ENCODE peak calls at places on chromosome 18, in four cellular contexts. Z, C, W and N are unnamed samples. For H3K4me1, the result is how much of the 10 kb centered on the place peaks cover.

GRCh38 chr18:73691118-73691517 is 456.5 kb downstream of the FBXO15 start:
- DNase-seq in Z (no peak), C (no peak), W (peak), N (no peak)

GRCh38 chr18:67783215-67783946 is 266.9 kb upstream of the DSEL start:
- DNase-seq in Z (no peak), C (no peak), W (peak), N (no peak)

GRCh38 chr18:27967938-27968803 is 208.8 kb downstream of the CDH2 start:
- DNase-seq in Z (no peak), C (no peak), W (no peak), N (no peak)

GRCh38 chr18:79481041-79481790 is 85.5 kb downstream of the NFATC1 start:
- DNase-seq in Z (peak), C (no peak), W (no peak), N (no peak)

GRCh38 chr18:52288403-52289004 is 51.5 kb upstream of the DCC start:
- DNase-seq in Z (no peak), C (peak), W (no peak), N (peak)

GRCh38 chr18:9951022-9951859 is 37.4 kb downstream of the VAPA start:
- DNase-seq in Z (no peak), C (peak), W (peak), N (peak)

GRCh38 chr18:79400591-79401381 is 5.1 kb downstream of the NFATC1 start:
- DNase-seq in Z (peak), C (no peak), W (peak), N (no peak)

GRCh38 chr18:28080876-28081300 is 96.0 kb downstream of the CDH2 start:
- DNase-seq in Z (no peak), C (no peak), W (no peak), N (no peak)

GRCh38 chr18:42038936-42039335 is 83.9 kb downstream of the PIK3C3 start:
- DNase-seq in Z (no peak), C (no peak), W (peak), N (no peak)

GRCh38 chr18:79367480-79367879 is 28.2 kb upstream of the NFATC1 start:
- DNase-seq in Z (no peak), C (no peak), W (no peak), N (no peak)

GRCh38 chr18:36672437-36673344 is 156.1 kb downstream of the TPGS2 start:
- DNase-seq in Z (no peak), C (peak), W (no peak), N (no peak)

GRCh38 chr18:5238371-5238758 is 41.3 kb upstream of the AKAIN1 start:
- DNase-seq in Z (peak), C (peak), W (no peak), N (peak)

GRCh38 chr18:73552171-73552570 is 595.5 kb downstream of the FBXO15 start:
- DNase-seq in Z (no peak), C (no peak), W (no peak), N (no peak)

GRCh38 chr18:80104364-80104779 is 4.7 kb upstream of the ADNP2 start:
- DNase-seq in Z (no peak), C (no peak), W (no peak), N (no peak)

GRCh38 chr18:356763-357162 is 88.9 kb upstream of the THOC1 start:
- DNase-seq in Z (no peak), C (no peak), W (no peak), N (no peak)

GRCh38 chr18:33578371-33579146 is 540 bp downstream of the ASXL3 start:
- DNase-seq in Z (peak), C (peak), W (no peak), N (no peak)

GRCh38 chr18:42364042-42364441 is 409.0 kb downstream of the PIK3C3 start:
- DNase-seq in Z (no peak), C (no peak), W (no peak), N (no peak)

GRCh38 chr18:63844254-63844653 is 43.3 kb upstream of the SERPINB2 start:
- DNase-seq in Z (no peak), C (no peak), W (peak), N (no peak)

GRCh38 chr18:35500113-35500512 is 2.4 kb upstream of the INO80C start:
- DNase-seq in Z (no peak), C (no peak), W (no peak), N (no peak)

GRCh38 chr18:45805551-45805950 is 19.9 kb upstream of the SIGLEC15 start:
- DNase-seq in Z (no peak), C (no peak), W (no peak), N (no peak)

GRCh38 chr18:37270046-37270665 is 295.4 kb downstream of the CELF4 start:
- DNase-seq in Z (no peak), C (no peak), W (peak), N (no peak)

GRCh38 chr18:65409266-65409665 is 341.5 kb upstream of the CDH7 start:
- DNase-seq in Z (no peak), C (no peak), W (no peak), N (no peak)

GRCh38 chr18:46641917-46642316 is 15.1 kb downstream of the LOXHD1 start:
- DNase-seq in Z (no peak), C (no peak), W (no peak), N (no peak)

GRCh38 chr18:3002766-3003165 is 10.2 kb downstream of the LPIN2 start:
- DNase-seq in Z (no peak), C (no peak), W (no peak), N (no peak)

GRCh38 chr18:25786778-25787177 is 303.6 kb downstream of the SS18 start:
- DNase-seq in Z (no peak), C (no peak), W (no peak), N (no peak)

GRCh38 chr18:35282353-35282752 is 7.7 kb downstream of the ZSCAN30 start:
- DNase-seq in Z (no peak), C (no peak), W (peak), N (no peak)

GRCh38 chr18:42649636-42650035 is 465.8 kb downstream of the RIT2 start:
- DNase-seq in Z (no peak), C (no peak), W (peak), N (no peak)

GRCh38 chr18:354003-354402 is 86.2 kb upstream of the THOC1 start:
- DNase-seq in Z (no peak), C (no peak), W (no peak), N (no peak)

GRCh38 chr18:31102020-31102684 is at the start of gene DSC2:
- DNase-seq in Z (peak), C (peak), W (no peak), N (peak)

GRCh38 chr18:37529863-37530262 is 35.7 kb downstream of the CELF4 start:
- DNase-seq in Z (no peak), C (no peak), W (no peak), N (no peak)

GRCh38 chr18:43982582-43982981 is 698.1 kb upstream of the SETBP1 start:
- DNase-seq in Z (no peak), C (no peak), W (no peak), N (no peak)

GRCh38 chr18:35005963-35006577 is 35.1 kb upstream of the MAPRE2 start:
- DNase-seq in Z (no peak), C (no peak), W (peak), N (peak)

GRCh38 chr18:45227004-45227403 is 388.3 kb upstream of the SLC14A2 start:
- DNase-seq in Z (no peak), C (no peak), W (no peak), N (no peak)

GRCh38 chr18:72128649-72129048 is 415.5 kb downstream of the CBLN2 start:
- DNase-seq in Z (no peak), C (no peak), W (no peak), N (no peak)

GRCh38 chr18:73715228-73715670 is 432.4 kb downstream of the FBXO15 start:
- DNase-seq in Z (no peak), C (no peak), W (no peak), N (no peak)

GRCh38 chr18:32383040-32383819 is 87.5 kb downstream of the GAREM1 start:
- DNase-seq in Z (no peak), C (no peak), W (peak), N (no peak)

GRCh38 chr18:9488535-9488934 is 13.2 kb downstream of the RALBP1 start:
- DNase-seq in Z (no peak), C (no peak), W (no peak), N (no peak)

GRCh38 chr18:79617521-79618500 is 61.8 kb upstream of the CTDP1 start:
- DNase-seq in Z (peak), C (no peak), W (no peak), N (no peak)

DNA sequence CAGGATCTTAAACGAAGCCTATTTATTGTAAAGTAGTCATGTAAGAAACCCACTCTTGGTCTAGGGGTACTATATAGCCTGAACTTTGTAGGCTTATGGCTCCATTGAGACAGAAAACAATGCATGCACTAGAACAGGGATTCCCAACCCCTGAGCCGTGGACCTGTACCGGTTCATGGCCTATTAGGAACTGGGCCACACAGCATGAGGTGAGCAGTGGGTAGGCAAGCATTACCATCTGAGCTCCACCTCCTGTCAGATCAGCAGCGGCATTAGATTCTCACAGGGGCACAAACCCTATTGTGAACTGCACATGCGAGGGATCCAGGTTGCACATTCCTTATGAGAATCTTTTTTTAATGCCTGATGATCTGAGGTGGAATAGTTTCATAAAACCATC is 59.2 kb downstream of the ROCK1 start:
- DNase-seq in Z (no peak), C (no peak), W (no peak), N (no peak)
- H3K4me1 ChIP-seq in Z (half or more), C (under half), W (under half), N (under half)

GRCh38 chr18:58792086-58792485 is 72.6 kb upstream of the ZNF532 start:
- DNase-seq in Z (no peak), C (peak), W (no peak), N (no peak)

GRCh38 chr18:58787750-58788149 is 76.9 kb upstream of the ZNF532 start:
- DNase-seq in Z (no peak), C (no peak), W (no peak), N (no peak)

GRCh38 chr18:58788470-58788869 is 76.2 kb upstream of the ZNF532 start:
- DNase-seq in Z (no peak), C (no peak), W (no peak), N (no peak)

GRCh38 chr18:58789856-58790255 is 74.8 kb upstream of the ZNF532 start:
- DNase-seq in Z (no peak), C (no peak), W (no peak), N (no peak)

GRCh38 chr18:58788971-58789797 is 75.5 kb upstream of the ZNF532 start:
- DNase-seq in Z (no peak), C (no peak), W (peak), N (no peak)
- TF ChIP-seq POLR2AphosphoS5 in Z (no peak), C (no peak), W (peak), N (no peak)

GRCh38 chr18:11995445-11996189 is 14.3 kb downstream of the IMPA2 start:
- DNase-seq in Z (peak), C (peak), W (peak), N (peak)

GRCh38 chr18:11993264-11993916 is 12.1 kb downstream of the IMPA2 start:
- DNase-seq in Z (peak), C (no peak), W (no peak), N (no peak)

GRCh38 chr18:11994708-11995444 is 13.6 kb downstream of the IMPA2 start:
- DNase-seq in Z (peak), C (no peak), W (no peak), N (no peak)

GRCh38 chr18:11996190-11996754 is 15.0 kb downstream of the IMPA2 start:
- DNase-seq in Z (peak), C (no peak), W (no peak), N (no peak)

GRCh38 chr18:11994346-11994707 is 13.0 kb downstream of the IMPA2 start:
- DNase-seq in Z (peak), C (peak), W (no peak), N (no peak)
- H3K4me1 ChIP-seq in Z (under half), C (under half), W (under half), N (under half)

GRCh38 chr18:70501358-70501757 is 212.5 kb downstream of the SOCS6 start:
- DNase-seq in Z (no peak), C (no peak), W (no peak), N (no peak)
- TF ChIP-seq POLR2AphosphoS5 in Z (no peak), C (no peak), W (no peak), N (no peak)

DNA sequence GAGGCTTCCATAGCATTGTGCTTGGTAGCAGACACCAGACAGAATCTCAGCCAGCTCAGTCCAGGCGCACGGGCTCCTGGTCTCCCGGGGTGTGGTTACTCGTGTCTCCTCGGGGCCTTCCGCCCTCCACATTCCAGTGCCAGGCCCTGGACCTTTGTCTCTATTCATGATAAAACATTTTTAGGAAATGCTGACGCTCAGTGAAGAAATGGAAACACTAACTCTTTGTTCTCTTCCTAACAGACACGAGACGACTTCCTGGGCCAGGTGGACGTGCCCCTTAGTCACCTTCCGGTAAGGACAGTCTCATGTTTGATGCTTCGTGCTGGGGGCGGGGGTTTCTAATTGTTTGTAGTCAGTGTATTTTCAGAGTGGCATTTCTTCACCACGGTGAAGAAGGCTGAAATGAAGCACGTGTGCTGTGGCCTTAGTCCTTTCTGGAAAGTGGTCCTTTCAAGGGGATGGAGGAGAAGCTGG is 271.8 kb downstream of the NEDD4L start:
- DNase-seq in Z (no peak), C (peak), W (peak), N (no peak)
- H3K4me1 ChIP-seq in Z (under half), C (under half), W (under half), N (under half)

GRCh38 chr18:7601249-7601620 is 34.1 kb downstream of the PTPRM start:
- DNase-seq in Z (no peak), C (no peak), W (peak), N (no peak)
- TF ChIP-seq POLR2AphosphoS5 in Z (no peak), C (no peak), W (no peak), N (no peak)

GRCh38 chr18:49021433-49022129 is 70.8 kb upstream of the SMAD7 start:
- DNase-seq in Z (peak), C (peak), W (peak), N (peak)

GRCh38 chr18:49021076-49021432 is 70.3 kb upstream of the SMAD7 start:
- DNase-seq in Z (peak), C (no peak), W (no peak), N (no peak)

GRCh38 chr18:49023938-49024341 is 73.2 kb upstream of the SMAD7 start:
- DNase-seq in Z (peak), C (no peak), W (no peak), N (no peak)

GRCh38 chr18:49023281-49023937 is 72.6 kb upstream of the SMAD7 start:
- DNase-seq in Z (peak), C (peak), W (no peak), N (no peak)

DNA sequence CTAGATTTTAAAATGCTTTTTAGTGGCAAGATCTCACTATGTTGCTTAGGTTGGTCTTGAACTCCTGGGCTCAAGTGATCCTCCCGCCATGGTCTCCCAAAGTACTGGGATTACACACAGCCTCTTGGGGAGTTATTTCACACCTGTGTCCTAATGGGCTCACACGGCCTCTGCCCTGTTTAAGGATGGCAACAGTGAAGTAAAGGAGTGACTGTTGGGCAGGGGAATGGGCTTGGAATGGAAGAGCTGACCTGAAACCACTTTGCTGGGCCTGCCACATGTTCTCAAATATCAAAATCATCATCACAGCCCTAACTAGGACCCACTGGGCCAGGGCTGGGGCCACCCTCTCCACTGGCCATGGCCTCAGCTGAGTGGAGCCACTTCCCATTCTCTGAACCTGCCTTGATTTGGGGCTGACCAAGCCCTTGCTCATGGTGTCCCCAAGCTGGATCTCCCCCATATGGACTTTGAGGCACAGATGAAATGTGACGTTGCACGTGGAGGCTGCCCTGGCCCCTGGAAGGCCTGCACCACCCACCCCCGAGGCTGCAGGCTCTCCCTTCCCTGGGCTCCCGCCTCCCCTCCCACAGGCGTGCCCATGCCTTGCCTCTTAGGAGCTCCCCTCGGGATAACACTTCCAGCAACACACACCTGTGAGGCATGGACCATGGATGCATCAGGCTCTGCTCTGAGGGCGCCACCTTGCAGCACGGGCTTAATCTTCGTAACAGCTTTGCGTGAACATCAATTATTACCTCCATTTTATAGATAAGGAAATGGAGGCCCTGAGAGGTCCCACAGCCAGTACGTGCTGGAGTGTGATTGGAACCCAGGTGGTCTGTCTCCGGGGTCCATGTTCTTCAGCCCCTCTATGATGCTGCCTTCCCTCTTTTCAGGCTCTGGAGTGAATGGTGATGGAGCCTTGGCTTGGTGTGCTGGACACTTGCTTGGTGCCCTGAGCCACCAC is 71.8 kb upstream of the SMAD7 start:
- DNase-seq in Z (peak), C (peak), W (no peak), N (no peak)
- H3K4me1 ChIP-seq in Z (under half), C (under half), W (under half), N (under half)

GRCh38 chr18:55903911-55904310 is 315.9 kb upstream of the TCF4 start:
- DNase-seq in Z (no peak), C (no peak), W (no peak), N (no peak)
- TF ChIP-seq POLR2AphosphoS5 in Z (no peak), C (no peak), W (no peak), N (no peak)

DNA sequence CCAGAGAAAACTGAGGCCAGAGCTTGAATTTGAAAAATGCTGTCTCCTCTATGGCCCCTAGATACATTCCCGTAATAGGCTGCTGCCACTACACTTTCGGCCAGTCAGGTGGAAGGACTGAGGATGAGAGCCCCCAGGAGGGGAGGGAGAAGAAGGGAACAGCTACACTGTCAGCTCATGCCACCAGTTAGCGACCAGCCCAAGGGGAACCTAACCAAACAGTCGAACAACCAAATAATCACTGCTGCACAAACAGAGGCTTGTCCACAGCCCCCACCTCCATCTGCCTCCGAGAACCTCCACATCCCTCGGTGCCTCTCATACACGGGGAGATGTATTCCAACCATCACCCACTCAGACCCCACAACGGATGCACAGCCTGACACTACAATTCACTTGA is 7.3 kb downstream of the ZNF516 start:
- DNase-seq in Z (no peak), C (no peak), W (no peak), N (peak)
- H3K4me1 ChIP-seq in Z (half or more), C (under half), W (under half), N (under half)

GRCh38 chr18:13126966-13127598 is 91.5 kb upstream of the LDLRAD4 start:
- DNase-seq in Z (no peak), C (no peak), W (no peak), N (no peak)
- TF ChIP-seq POLR2AphosphoS5 in Z (no peak), C (no peak), W (no peak), N (no peak)